ENCODE peak calls at places on chromosomes 1 and 21, in ten cellular contexts. Z, M, T, O, X, S, Y, G, F and R are unnamed samples.

GRCh38 chr1:27572679-27573426 is 31.1 kb downstream of the AHDC1 start:
- DNase-seq in X (no peak), S (no peak), F (no peak), T (no peak), Z (no peak), O (no peak), G (no peak), M (no peak), Y (no peak), R (no peak)

GRCh38 chr1:170967042-170967910 is 31.9 kb downstream of the MROH9 start:
- DNase-seq in G (no peak), Z (peak), S (peak), X (no peak), O (no peak), F (peak), M (peak), T (no peak), Y (peak), R (no peak)

GRCh38 chr21:26966978-26967913 is at the start of gene ADAMTS5:
- DNase-seq in O (no peak), X (peak), T (no peak), G (no peak), M (no peak), F (peak), Z (peak), Y (no peak), S (peak), R (no peak)

GRCh38 chr1:52695627-52696026 is 2.5 kb downstream of the COA7 start:
- DNase-seq in Y (no peak), F (no peak), T (no peak), M (no peak), G (no peak), X (no peak), O (no peak), S (no peak), Z (no peak), R (no peak)

GRCh38 chr1:199122532-199123311 is 483.9 kb downstream of the PTPRC start:
- DNase-seq in O (no peak), F (peak), T (no peak), X (no peak), Y (peak), M (no peak), G (no peak), Z (peak), S (peak), R (no peak)

GRCh38 chr21:45326169-45326833 is 38.6 kb upstream of the POFUT2 start:
- DNase-seq in O (no peak), S (peak), T (no peak), Y (no peak), Z (peak), F (no peak), G (no peak), X (no peak), M (no peak), R (no peak)

GRCh38 chr1:177355575-177355974 is 184.8 kb downstream of the BRINP2 start:
- DNase-seq in T (no peak), F (no peak), M (no peak), G (no peak), S (peak), X (no peak), Z (peak), O (no peak), Y (peak), R (no peak)

GRCh38 chr1:173714759-173715537 is at the start of gene KLHL20:
- DNase-seq in G (peak), M (peak), T (peak), S (peak), Y (peak), F (peak), Z (peak), O (peak), X (peak), R (peak)

GRCh38 chr1:167103236-167103894 is 9.5 kb downstream of the STYXL2 start:
- DNase-seq in O (no peak), G (no peak), M (no peak), X (peak), Z (no peak), T (peak), Y (no peak), S (no peak), F (peak), R (no peak)

GRCh38 chr1:42953182-42954180 is 5.2 kb downstream of the SLC2A1 start:
- DNase-seq in O (no peak), S (no peak), X (no peak), M (no peak), Z (no peak), T (no peak), F (no peak), G (no peak), Y (no peak), R (no peak)

GRCh38 chr21:31343680-31344480 is at the start of gene TIAM1:
- DNase-seq in G (no peak), S (peak), M (peak), Z (peak), O (peak), X (peak), Y (no peak), T (peak), F (peak), R (no peak)

GRCh38 chr1:62687421-62687902 is 724 bp downstream of the DOCK7 start:
- DNase-seq in Y (no peak), X (peak), G (no peak), F (peak), M (peak), O (no peak), S (peak), T (peak), Z (peak), R (peak)

GRCh38 chr1:107662976-107663375 is 302.0 kb downstream of the VAV3 start:
- DNase-seq in S (no peak), X (no peak), Z (no peak), G (no peak), M (no peak), O (no peak), Y (no peak), F (no peak), T (no peak), R (no peak)

GRCh38 chr21:14543983-14544382 is 2.1 kb downstream of the SAMSN1 start:
- DNase-seq in Y (no peak), M (no peak), F (no peak), T (no peak), S (no peak), Z (no peak), X (no peak), O (no peak), G (no peak), R (no peak)

GRCh38 chr1:229124471-229125198 is 146.3 kb upstream of the RAB4A start:
- DNase-seq in Z (no peak), F (no peak), Y (no peak), M (no peak), X (no peak), G (no peak), O (no peak), S (no peak), T (no peak), R (no peak)

GRCh38 chr1:100626397-100626796 is 88.5 kb downstream of the GPR88 start:
- DNase-seq in F (no peak), O (no peak), X (no peak), Y (no peak), T (no peak), G (no peak), Z (peak), S (no peak), M (no peak), R (no peak)

GRCh38 chr1:171110485-171111340 is 20.0 kb downstream of the FMO3 start:
- DNase-seq in T (no peak), Z (peak), G (no peak), M (peak), O (no peak), S (peak), X (no peak), Y (no peak), F (no peak), R (no peak)

GRCh38 chr1:40847023-40847740 is 15.0 kb downstream of the CITED4 start:
- DNase-seq in M (no peak), G (no peak), Y (no peak), X (no peak), O (no peak), T (no peak), F (no peak), S (no peak), Z (peak), R (no peak)

GRCh38 chr1:203046984-203047630 is 20.8 kb downstream of the PPFIA4 start:
- DNase-seq in T (no peak), F (peak), G (no peak), Y (no peak), S (peak), X (no peak), O (no peak), M (peak), Z (peak), R (no peak)

GRCh38 chr1:33140153-33141149 is 41.4 kb downstream of the TRIM62 start:
- DNase-seq in X (no peak), S (no peak), F (peak), T (no peak), M (no peak), Y (no peak), O (no peak), Z (peak), G (no peak), R (no peak)

GRCh38 chr1:6667139-6667538 is 34.5 kb downstream of the DNAJC11 start:
- DNase-seq in X (no peak), M (no peak), G (no peak), O (no peak), T (no peak), S (no peak), Z (peak), Y (no peak), F (no peak), R (no peak)

GRCh38 chr1:234433563-234434285 is 45.3 kb downstream of the TARBP1 start:
- DNase-seq in S (peak), F (peak), M (no peak), T (no peak), Y (peak), X (no peak), Z (peak), G (no peak), O (no peak), R (no peak)

GRCh38 chr1:95206514-95206913 is 27.5 kb upstream of the RWDD3 start:
- DNase-seq in Y (no peak), O (no peak), Z (no peak), F (no peak), S (no peak), G (no peak), T (no peak), X (no peak), M (no peak), R (no peak)

GRCh38 chr1:167099851-167100250 is 6.0 kb downstream of the STYXL2 start:
- DNase-seq in G (no peak), X (no peak), O (no peak), Z (no peak), Y (no peak), T (no peak), F (no peak), S (no peak), M (no peak), R (no peak)

GRCh38 chr21:44766818-44767354 is 34.7 kb downstream of the UBE2G2 start:
- DNase-seq in X (no peak), F (no peak), Z (no peak), O (no peak), Y (no peak), G (no peak), S (no peak), M (no peak), T (no peak), R (no peak)

GRCh38 chr1:156881663-156882062 is 11.9 kb upstream of the PEAR1 start:
- DNase-seq in G (no peak), Y (no peak), M (no peak), Z (no peak), T (no peak), F (no peak), X (no peak), S (no peak), O (no peak), R (no peak)

GRCh38 chr1:56755911-56756310 is 63.3 kb downstream of the FYB2 start:
- DNase-seq in O (no peak), M (no peak), T (no peak), Z (no peak), X (no peak), Y (no peak), S (no peak), G (no peak), F (no peak), R (no peak)

GRCh38 chr1:29416825-29417557 is 180.7 kb downstream of the PTPRU start:
- DNase-seq in O (no peak), Z (no peak), X (no peak), M (peak), S (peak), Y (no peak), T (no peak), F (no peak), G (no peak), R (no peak)

GRCh38 chr1:109151146-109151545 is 37.2 kb downstream of the ELAPOR1 start:
- DNase-seq in G (no peak), S (peak), F (peak), T (no peak), Z (peak), X (no peak), O (no peak), Y (no peak), M (peak), R (no peak)

GRCh38 chr21:45323487-45324380 is 36.0 kb upstream of the POFUT2 start:
- DNase-seq in G (no peak), Z (peak), F (peak), S (peak), M (no peak), T (no peak), O (peak), Y (no peak), X (no peak), R (no peak)

GRCh38 chr1:43783671-43784205 is 76.4 kb downstream of the ST3GAL3 start:
- DNase-seq in O (no peak), M (no peak), G (no peak), Z (peak), Y (no peak), S (no peak), X (no peak), F (peak), T (no peak), R (no peak)

GRCh38 chr1:51410568-51411460 is 80.5 kb upstream of the TTC39A start:
- DNase-seq in Y (peak), F (no peak), O (no peak), T (no peak), Z (peak), G (no peak), X (no peak), M (no peak), S (peak), R (no peak)

GRCh38 chr21:41987310-41987709 is 22.9 kb downstream of the ZBTB21 start:
- DNase-seq in F (no peak), O (no peak), S (no peak), Z (no peak), T (no peak), G (no peak), Y (no peak), M (no peak), X (no peak), R (no peak)

GRCh38 chr1:180923024-180923841 is 10.5 kb downstream of the KIAA1614 start:
- DNase-seq in O (no peak), T (no peak), M (no peak), S (peak), Y (no peak), F (peak), G (no peak), X (no peak), Z (peak), R (no peak)

GRCh38 chr21:37712204-37712934 is 203.9 kb downstream of the KCNJ6 start:
- DNase-seq in M (peak), Z (peak), X (peak), Y (peak), G (no peak), T (peak), F (peak), S (peak), O (peak), R (no peak)

GRCh38 chr1:88801575-88802208 is 89.7 kb downstream of the GTF2B start:
- DNase-seq in G (no peak), O (no peak), M (peak), S (peak), T (no peak), F (peak), Y (peak), Z (peak), X (no peak), R (no peak)